ENCODE peak calls at places on chromosomes 11 and 22, in six cellular contexts. One of them, this sample, is unnamed.

GRCh38 chr11:112797653-112798293 is 163.4 kb upstream of the NCAM1 start:
- DNase-seq in adrenal gland: peak
- DNase-seq in sigmoid colon: no peak
- DNase-seq in ovary: no peak
- DNase-seq in A549: peak
- DNase-seq in HCT116: no peak
- DNase-seq in this sample: peak

GRCh38 chr22:18012528-18012927 is 11.8 kb downstream of the MICAL3 start:
- DNase-seq in adrenal gland: no peak
- DNase-seq in sigmoid colon: no peak
- DNase-seq in ovary: no peak
- DNase-seq in A549: no peak
- DNase-seq in HCT116: no peak
- DNase-seq in this sample: no peak

GRCh38 chr22:28029201-28029948 is 110.3 kb upstream of the PITPNB start:
- DNase-seq in adrenal gland: peak
- DNase-seq in sigmoid colon: no peak
- DNase-seq in ovary: no peak
- DNase-seq in A549: peak
- DNase-seq in HCT116: no peak
- DNase-seq in this sample: peak

GRCh38 chr11:3637201-3637600 is 4.6 kb downstream of the ART5 start:
- DNase-seq in adrenal gland: no peak
- DNase-seq in sigmoid colon: no peak
- DNase-seq in ovary: no peak
- DNase-seq in A549: no peak
- DNase-seq in HCT116: no peak
- DNase-seq in this sample: no peak

GRCh38 chr11:16397355-16397754 is 41.0 kb upstream of the SOX6 start:
- DNase-seq in adrenal gland: no peak
- DNase-seq in sigmoid colon: no peak
- DNase-seq in ovary: no peak
- DNase-seq in A549: no peak
- DNase-seq in HCT116: no peak
- DNase-seq in this sample: no peak

GRCh38 chr22:44557064-44557748 is 59.2 kb upstream of the RTL6 start:
- DNase-seq in adrenal gland: no peak
- DNase-seq in sigmoid colon: no peak
- DNase-seq in ovary: no peak
- DNase-seq in A549: no peak
- DNase-seq in HCT116: no peak
- DNase-seq in this sample: no peak

GRCh38 chr11:106446961-106447360 is 369.5 kb downstream of the AASDHPPT start:
- DNase-seq in adrenal gland: no peak
- DNase-seq in sigmoid colon: no peak
- DNase-seq in ovary: no peak
- DNase-seq in A549: no peak
- DNase-seq in HCT116: no peak
- DNase-seq in this sample: no peak

GRCh38 chr22:45229181-45229580 is 11.5 kb downstream of the KIAA0930 start:
- DNase-seq in adrenal gland: no peak
- DNase-seq in sigmoid colon: no peak
- DNase-seq in ovary: no peak
- DNase-seq in A549: no peak
- DNase-seq in HCT116: no peak
- DNase-seq in this sample: no peak

GRCh38 chr11:15761235-15761634 is 595.1 kb downstream of the SOX6 start:
- DNase-seq in adrenal gland: no peak
- DNase-seq in sigmoid colon: no peak
- DNase-seq in ovary: no peak
- DNase-seq in A549: no peak
- DNase-seq in HCT116: no peak
- DNase-seq in this sample: no peak

GRCh38 chr11:71129624-71130023 is 122.8 kb downstream of the SHANK2 start:
- DNase-seq in adrenal gland: no peak
- DNase-seq in sigmoid colon: no peak
- DNase-seq in ovary: no peak
- DNase-seq in A549: no peak
- DNase-seq in HCT116: no peak
- DNase-seq in this sample: no peak

GRCh38 chr11:47393163-47394049 is 15.0 kb upstream of the SLC39A13 start:
- DNase-seq in adrenal gland: peak
- DNase-seq in sigmoid colon: peak
- DNase-seq in ovary: no peak
- DNase-seq in A549: no peak
- DNase-seq in HCT116: no peak
- DNase-seq in this sample: no peak

GRCh38 chr22:19943665-19944026 is 2.0 kb upstream of the TXNRD2 start:
- DNase-seq in adrenal gland: peak
- DNase-seq in sigmoid colon: peak
- DNase-seq in ovary: no peak
- DNase-seq in A549: peak
- DNase-seq in HCT116: no peak
- DNase-seq in this sample: no peak

GRCh38 chr22:28442951-28443876 is 236.4 kb downstream of the TTC28 start:
- DNase-seq in adrenal gland: peak
- DNase-seq in sigmoid colon: peak
- DNase-seq in ovary: peak
- DNase-seq in A549: no peak
- DNase-seq in HCT116: no peak
- DNase-seq in this sample: peak

GRCh38 chr11:87743002-87743401 is 432.2 kb downstream of the RAB38 start:
- DNase-seq in adrenal gland: no peak
- DNase-seq in sigmoid colon: no peak
- DNase-seq in ovary: no peak
- DNase-seq in A549: no peak
- DNase-seq in HCT116: no peak
- DNase-seq in this sample: no peak

GRCh38 chr11:134418119-134418840 is 6.2 kb upstream of the B3GAT1 start:
- DNase-seq in adrenal gland: no peak
- DNase-seq in sigmoid colon: no peak
- DNase-seq in ovary: no peak
- DNase-seq in A549: peak
- DNase-seq in HCT116: no peak
- DNase-seq in this sample: no peak

GRCh38 chr11:40722179-40722795 is 737.2 kb downstream of the LRRC4C start:
- DNase-seq in adrenal gland: peak
- DNase-seq in sigmoid colon: peak
- DNase-seq in ovary: no peak
- DNase-seq in A549: peak
- DNase-seq in HCT116: no peak
- DNase-seq in this sample: peak

DNA sequence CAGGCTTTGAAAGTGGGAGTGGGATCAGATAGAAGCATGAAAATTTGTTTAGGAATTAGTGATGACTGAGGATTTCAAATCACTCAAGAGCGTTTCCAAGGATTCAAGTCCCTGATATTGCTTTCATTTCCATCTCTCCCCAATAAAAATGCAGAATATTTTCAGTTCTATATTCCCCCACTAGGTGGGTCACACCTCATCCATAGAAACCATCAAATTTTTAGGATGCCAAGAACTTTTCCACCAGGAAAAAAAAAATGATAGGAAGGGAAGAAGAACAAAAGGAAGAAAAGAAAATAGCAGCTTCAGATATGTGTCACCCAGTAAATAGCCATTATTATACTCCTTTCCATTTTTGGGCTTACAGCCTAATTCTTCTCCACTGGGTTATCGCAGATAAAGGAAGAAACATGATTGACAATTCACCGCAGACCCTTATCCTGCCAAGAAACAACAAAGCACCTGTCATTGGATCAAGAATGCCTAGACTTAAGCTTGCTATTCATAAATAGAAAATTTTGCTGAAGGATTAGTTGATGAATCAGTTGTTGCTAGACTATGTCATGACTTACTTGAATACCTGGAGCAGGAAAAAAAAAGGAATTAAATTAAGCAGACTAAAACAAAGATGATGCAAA is 30.3 kb upstream of the OR10D3 start:
- DNase-seq in adrenal gland: no peak
- DNase-seq in sigmoid colon: no peak
- DNase-seq in ovary: no peak
- DNase-seq in A549: no peak
- DNase-seq in HCT116: no peak
- DNase-seq in this sample: no peak
- TF ChIP-seq CTCF in adrenal gland: no peak
- TF ChIP-seq CTCF in sigmoid colon: no peak
- TF ChIP-seq CTCF in ovary: no peak
- TF ChIP-seq CTCF in A549: no peak
- TF ChIP-seq CTCF in HCT116: no peak
- TF ChIP-seq CTCF in this sample: no peak

GRCh38 chr11:69541001-69541285 is 59.5 kb downstream of the LINC01488 start:
- DNase-seq in adrenal gland: no peak
- DNase-seq in sigmoid colon: peak
- DNase-seq in ovary: no peak
- DNase-seq in A549: no peak
- DNase-seq in HCT116: no peak
- DNase-seq in this sample: no peak
- TF ChIP-seq POLR2A in adrenal gland: no peak
- TF ChIP-seq POLR2A in sigmoid colon: no peak
- TF ChIP-seq POLR2A in ovary: no peak
- TF ChIP-seq POLR2A in A549: no peak
- TF ChIP-seq POLR2A in HCT116: no peak
- TF ChIP-seq POLR2A in this sample: no peak

GRCh38 chr11:9003573-9004309 is at the start of gene NRIP3:
- DNase-seq in adrenal gland: peak
- DNase-seq in sigmoid colon: peak
- DNase-seq in ovary: peak
- DNase-seq in A549: peak
- DNase-seq in HCT116: no peak
- DNase-seq in this sample: peak
- H3K4me3 ChIP-seq in adrenal gland: no peak
- H3K4me3 ChIP-seq in sigmoid colon: peak
- H3K4me3 ChIP-seq in ovary: peak
- H3K4me3 ChIP-seq in A549: peak
- H3K4me3 ChIP-seq in HCT116: no peak
- H3K4me3 ChIP-seq in this sample: peak

DNA sequence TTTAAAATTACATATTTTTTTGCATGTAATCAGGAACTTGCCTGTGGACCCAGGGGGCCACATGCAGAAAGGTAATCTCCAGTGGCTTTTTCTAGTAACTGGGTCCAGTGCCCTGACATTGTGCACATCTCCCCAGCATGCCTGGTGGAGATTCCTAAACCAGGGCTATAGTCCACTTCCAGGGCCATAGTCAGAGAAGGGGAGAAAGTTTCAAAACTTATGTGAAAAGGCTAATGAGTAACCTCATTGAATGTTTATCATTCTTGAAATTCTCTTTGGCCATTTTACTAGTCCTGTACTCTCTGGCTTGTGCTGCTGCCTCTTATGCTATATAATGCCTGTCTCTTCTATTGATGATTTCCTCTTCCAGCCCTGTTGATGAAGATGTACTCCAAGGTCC is 47.8 kb downstream of the BARX2 start:
- DNase-seq in adrenal gland: no peak
- DNase-seq in sigmoid colon: no peak
- DNase-seq in ovary: no peak
- DNase-seq in A549: no peak
- DNase-seq in HCT116: no peak
- DNase-seq in this sample: no peak
- TF ChIP-seq CTCF in adrenal gland: no peak
- TF ChIP-seq CTCF in sigmoid colon: no peak
- TF ChIP-seq CTCF in ovary: no peak
- TF ChIP-seq CTCF in A549: no peak
- TF ChIP-seq CTCF in HCT116: no peak
- TF ChIP-seq CTCF in this sample: no peak

DNA sequence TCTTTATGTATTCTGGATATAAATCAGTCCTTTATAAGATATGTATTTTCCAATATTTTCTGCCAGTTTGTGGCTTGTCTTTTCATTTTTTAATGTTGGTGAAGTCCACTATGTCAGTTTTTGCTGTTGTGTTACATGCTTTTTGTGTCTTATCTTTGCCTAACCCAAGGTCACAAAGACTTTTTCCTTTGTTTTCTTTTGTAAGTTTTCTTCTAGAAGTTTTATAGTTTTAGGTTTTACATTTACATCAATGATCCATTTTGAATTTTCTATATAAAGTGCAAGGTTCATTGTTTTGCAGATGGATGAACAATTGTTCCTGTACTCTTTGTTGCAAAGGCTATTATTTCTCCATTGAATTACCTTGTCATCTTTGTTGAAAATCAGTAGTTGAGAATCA is 69.3 kb downstream of the UVRAG start:
- DNase-seq in adrenal gland: no peak
- DNase-seq in sigmoid colon: no peak
- DNase-seq in ovary: no peak
- DNase-seq in A549: no peak
- DNase-seq in HCT116: no peak
- DNase-seq in this sample: no peak
- TF ChIP-seq POLR2A in adrenal gland: no peak
- TF ChIP-seq POLR2A in sigmoid colon: no peak
- TF ChIP-seq POLR2A in ovary: no peak
- TF ChIP-seq POLR2A in A549: no peak
- TF ChIP-seq POLR2A in HCT116: no peak
- TF ChIP-seq POLR2A in this sample: no peak

DNA sequence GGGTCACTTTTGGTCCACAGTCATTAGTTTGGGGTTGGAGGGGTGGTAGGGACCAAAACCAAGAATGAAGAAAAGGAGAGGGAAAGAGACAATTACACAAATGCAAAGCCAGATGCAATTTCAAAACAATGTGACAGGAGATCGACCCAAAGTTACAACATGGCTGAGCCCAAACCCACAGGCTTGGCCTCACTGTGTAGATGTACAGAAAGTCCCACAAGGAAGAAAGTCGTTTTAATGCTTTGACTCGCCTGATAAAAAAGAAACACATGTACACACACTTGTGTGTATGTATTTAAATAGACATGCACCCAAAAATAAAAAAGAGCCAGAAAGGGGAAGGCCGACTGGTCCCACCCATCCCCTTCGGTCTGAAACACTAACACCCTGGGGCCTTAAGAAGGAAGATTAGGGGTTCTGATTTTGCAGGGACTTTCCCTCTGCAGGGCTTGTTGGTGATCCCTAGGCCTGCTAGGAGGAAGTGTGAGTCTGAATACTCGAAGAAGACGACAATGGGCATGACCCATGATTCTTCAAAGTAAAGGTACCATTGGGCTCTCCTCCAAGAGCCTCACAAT is 104.1 kb downstream of the ETS1 start:
- DNase-seq in adrenal gland: no peak
- DNase-seq in sigmoid colon: no peak
- DNase-seq in ovary: no peak
- DNase-seq in A549: no peak
- DNase-seq in HCT116: no peak
- DNase-seq in this sample: no peak
- H3K4me3 ChIP-seq in adrenal gland: no peak
- H3K4me3 ChIP-seq in sigmoid colon: no peak
- H3K4me3 ChIP-seq in ovary: no peak
- H3K4me3 ChIP-seq in A549: no peak
- H3K4me3 ChIP-seq in HCT116: no peak
- H3K4me3 ChIP-seq in this sample: no peak

DNA sequence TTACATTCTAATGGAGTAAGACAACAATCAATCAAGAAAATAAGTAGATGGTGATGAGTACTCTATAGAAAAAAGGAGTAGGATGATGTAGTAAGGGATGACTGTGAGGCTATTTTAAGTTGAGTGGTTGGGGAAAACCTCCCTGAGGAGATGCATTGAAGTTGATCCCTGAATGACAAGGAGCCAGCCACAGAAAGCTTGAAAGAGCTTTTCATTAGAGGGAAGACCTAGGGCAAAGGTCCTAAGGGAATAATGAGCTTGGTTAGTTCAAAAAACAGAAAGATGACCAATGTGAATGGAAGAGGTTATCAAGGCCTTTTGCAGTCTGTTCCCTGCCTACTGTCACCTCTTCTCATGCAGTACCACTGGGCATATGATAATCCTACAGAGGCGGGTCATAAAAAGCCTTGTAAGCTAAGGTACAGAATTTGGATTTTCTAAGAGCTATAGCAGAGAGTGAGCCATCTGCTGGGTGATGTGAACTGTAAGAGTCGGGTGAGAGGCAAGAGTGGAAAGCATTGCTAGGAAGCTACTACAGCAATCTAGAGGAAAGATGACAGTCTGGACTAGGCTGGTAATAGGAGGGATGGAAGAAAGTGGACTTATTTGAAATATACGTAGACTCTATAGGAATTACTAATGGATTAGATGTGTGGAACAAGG is 3.1 kb downstream of the PPP2R1B start:
- DNase-seq in adrenal gland: no peak
- DNase-seq in sigmoid colon: no peak
- DNase-seq in ovary: no peak
- DNase-seq in A549: no peak
- DNase-seq in HCT116: no peak
- DNase-seq in this sample: no peak
- TF ChIP-seq CTCF in adrenal gland: no peak
- TF ChIP-seq CTCF in sigmoid colon: no peak
- TF ChIP-seq CTCF in ovary: no peak
- TF ChIP-seq CTCF in A549: no peak
- TF ChIP-seq CTCF in HCT116: no peak
- TF ChIP-seq CTCF in this sample: no peak

This sample was measured in thyroid gland.